ENCODE peak calls at places on chromosomes 1 and 21, in ten cellular contexts. Y, W, F, D, L, J, Q, V, U and P are unnamed samples.

GRCh38 chr1:2801535-2802291 is at the start of gene TTC34:
- DNase-seq in V (peak; percentile 75), Y (peak; percentile 30), L (no peak), U (peak; percentile 40), Q (peak; percentile 4), D (peak; percentile 73), W (peak; percentile 18), F (no peak), J (no peak), P (peak; percentile 85)

GRCh38 chr1:31707711-31708110 is 3.9 kb upstream of the COL16A1 start:
- DNase-seq in Y (peak; percentile 39), Q (peak; percentile 47), V (peak; percentile 35), D (peak; percentile 23), J (peak; percentile 61), U (no peak), W (peak; percentile 92), F (no peak), L (peak; percentile 80), P (peak; percentile 58)

GRCh38 chr21:14474995-14475394 is 71.1 kb downstream of the SAMSN1 start:
- DNase-seq in V (no peak), U (no peak), W (no peak), L (no peak), F (no peak), Q (no peak), J (no peak), Y (no peak), D (no peak), P (no peak)

GRCh38 chr1:88608139-88608943 is 75.7 kb upstream of the PKN2 start:
- DNase-seq in F (peak; percentile 51), Y (peak; percentile 44), U (peak; percentile 36), D (peak; percentile 52), L (peak; percentile 37), V (peak; percentile 71), Q (peak; percentile 48), W (peak; percentile 54), J (peak; percentile 28), P (peak; percentile 80)

GRCh38 chr1:28259935-28260802 is 851 bp downstream of the SESN2 start:
- DNase-seq in U (no peak), Y (peak; percentile 93), J (peak; percentile 87), Q (peak; percentile 92), V (peak; percentile 63), D (peak; percentile 92), W (peak; percentile 87), F (peak; percentile 21), L (peak; percentile 88), P (peak; percentile 64)

GRCh38 chr1:209116705-209117104 is 466.8 kb upstream of the CAMK1G start:
- DNase-seq in U (no peak), D (no peak), L (no peak), F (no peak), J (no peak), V (no peak), W (no peak), Y (no peak), Q (no peak), P (no peak)

GRCh38 chr21:37669249-37669648 is 247.0 kb downstream of the KCNJ6 start:
- DNase-seq in Q (no peak), F (no peak), U (no peak), Y (no peak), V (no peak), J (no peak), D (no peak), W (no peak), L (no peak), P (no peak)

GRCh38 chr1:41913025-41913424 is 5.7 kb downstream of the HIVEP3 start:
- DNase-seq in D (no peak), Y (no peak), U (no peak), J (no peak), L (no peak), V (no peak), Q (no peak), F (no peak), W (no peak), P (peak; percentile 67)

GRCh38 chr1:161511018-161511755 is 5.9 kb downstream of the FCGR2A start:
- DNase-seq in U (no peak), F (no peak), W (no peak), D (no peak), Q (no peak), V (no peak), J (no peak), Y (peak; percentile 16), L (no peak), P (no peak)

GRCh38 chr1:205232122-205232820 is 4.5 kb downstream of the TMCC2 start:
- DNase-seq in D (no peak), W (no peak), U (no peak), F (no peak), V (no peak), Q (no peak), L (no peak), Y (no peak), J (no peak), P (no peak)

GRCh38 chr1:180156631-180157091 is 2.0 kb downstream of the QSOX1 start:
- DNase-seq in U (no peak), W (peak; percentile 88), F (no peak), V (peak; percentile 52), L (peak; percentile 78), Y (no peak), J (no peak), D (no peak), Q (peak; percentile 66), P (no peak)

GRCh38 chr1:113109908-113110554 is 37.0 kb downstream of the LRIG2 start:
- DNase-seq in F (no peak), D (no peak), J (peak; percentile 35), U (no peak), Y (no peak), Q (peak; percentile 94), V (peak; percentile 81), L (peak; percentile 98), W (peak; percentile 98), P (no peak)

GRCh38 chr1:223771814-223772770 is 59.8 kb downstream of the CAPN2 start:
- DNase-seq in V (peak; percentile 93), Y (peak; percentile 92), F (peak; percentile 3), D (peak; percentile 64), L (peak; percentile 91), U (no peak), J (peak; percentile 74), W (peak; percentile 90), Q (peak; percentile 87), P (no peak)

GRCh38 chr1:90718411-90719320 is 1.6 kb upstream of the BARHL2 start:
- DNase-seq in D (peak; percentile 62), U (no peak), J (no peak), Y (peak; percentile 57), Q (no peak), F (no peak), L (no peak), V (no peak), W (peak; percentile 37), P (no peak)

GRCh38 chr1:85544689-85545203 is 35.8 kb upstream of the CCN1 start:
- DNase-seq in Y (peak; percentile 79), W (peak; percentile 62), V (peak; percentile 99), J (peak; percentile 61), Q (peak; percentile 44), D (peak; percentile 43), L (peak; percentile 66), F (no peak), U (no peak), P (no peak)

GRCh38 chr1:22064751-22065402 is 12.4 kb downstream of the CDC42 start:
- DNase-seq in L (no peak), D (peak; percentile 37), U (no peak), J (no peak), V (no peak), F (no peak), W (no peak), Y (peak; percentile 38), Q (no peak), P (no peak)

DNA sequence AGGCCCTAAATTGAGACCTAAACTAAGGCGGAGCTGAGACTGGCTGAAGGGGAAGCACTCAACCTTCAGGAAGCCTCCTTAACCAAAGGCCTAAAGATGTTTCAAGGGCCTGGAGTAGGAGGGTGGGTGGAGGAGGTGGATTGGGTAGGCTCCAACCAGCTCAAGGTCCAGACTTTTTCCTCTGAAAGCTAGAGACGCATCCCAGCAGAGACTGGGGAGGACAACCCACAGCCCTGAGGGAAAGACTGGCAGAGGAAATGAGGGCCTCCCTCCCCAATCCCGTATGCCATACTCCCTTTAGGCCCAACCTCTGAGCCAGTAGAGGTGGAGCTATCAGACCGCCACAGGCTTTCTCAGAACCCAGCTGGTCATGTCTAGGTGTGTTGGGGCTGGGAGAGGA is 1.1 kb downstream of the ECM1 start:
- DNase-seq in Y (no peak), F (no peak), U (no peak), D (no peak), J (no peak), Q (no peak), V (no peak), W (peak; percentile 37), L (no peak), P (no peak)
- H3K27ac ChIP-seq in Y (no peak overlapping the region), F (no peak overlapping the region), U (no peak overlapping the region), D (no peak overlapping the region), J (no peak overlapping the region), Q (peak overlapping the region; percentile 91), V (no peak overlapping the region), W (peak overlapping the region; percentile 60), L (peak overlapping the region; percentile 94), P (no peak overlapping the region)

GRCh38 chr1:81225769-81226602 is 574.7 kb upstream of the ADGRL2 start:
- DNase-seq in W (no peak), F (no peak), Y (no peak), L (no peak), J (no peak), Q (no peak), D (no peak), U (no peak), V (no peak), P (no peak)
- H3K4me2 ChIP-seq in W (no peak overlapping the region), F (no peak overlapping the region), Y (no peak overlapping the region), L (no peak overlapping the region), J (no peak overlapping the region), Q (no peak overlapping the region), D (no peak overlapping the region), U (no peak overlapping the region), V (no peak overlapping the region), P (no peak overlapping the region)

GRCh38 chr1:155713054-155713453 is 24.2 kb downstream of the DAP3 start:
- DNase-seq in Q (no peak), Y (no peak), W (no peak), U (no peak), F (no peak), L (no peak), J (no peak), D (no peak), V (no peak), P (no peak)

GRCh38 chr1:155717041-155717440 is 28.1 kb downstream of the DAP3 start:
- DNase-seq in J (no peak), W (no peak), V (no peak), U (peak; percentile 16), F (peak; percentile 96), L (no peak), Q (no peak), Y (no peak), D (no peak), P (peak; percentile 61)

GRCh38 chr1:155719703-155720102 is 30.8 kb downstream of the DAP3 start:
- DNase-seq in Q (no peak), W (no peak), Y (no peak), U (no peak), V (no peak), F (no peak), J (no peak), D (no peak), L (no peak), P (no peak)

GRCh38 chr1:155715777-155716176 is 26.9 kb downstream of the DAP3 start:
- DNase-seq in U (no peak), Y (no peak), Q (no peak), F (peak; percentile 44), J (no peak), W (no peak), D (no peak), L (no peak), V (no peak), P (no peak)
- H3K36me3 ChIP-seq in U (peaks cover 85% of the 10 kb centered on the region), Y (no peaks in the 10 kb centered on the region), Q (no peaks in the 10 kb centered on the region), F (peaks cover 13% of the 10 kb centered on the region), J (peaks cover 5% of the 10 kb centered on the region), W (peaks cover 15% of the 10 kb centered on the region), D (peaks cover 5% of the 10 kb centered on the region), L (peaks cover 19% of the 10 kb centered on the region), V (peaks cover 33% of the 10 kb centered on the region), P (peaks cover 29% of the 10 kb centered on the region)

GRCh38 chr1:93661829-93662474 is 19.7 kb downstream of the BCAR3 start:
- DNase-seq in Q (peak; percentile 88), W (peak; percentile 92), J (peak; percentile 38), Y (peak; percentile 77), U (no peak), V (peak; percentile 71), F (no peak), L (peak; percentile 89), D (no peak), P (no peak)
- H3K27ac ChIP-seq in Q (peak overlapping the region; percentile 33), W (peak overlapping the region; percentile 86), J (peak overlapping the region; percentile 52), Y (peak overlapping the region; percentile 69), U (no peak overlapping the region), V (peak overlapping the region; percentile 86), F (no peak overlapping the region), L (peak overlapping the region; percentile 83), D (peak overlapping the region; percentile 6), P (no peak overlapping the region)